ENCODE peak calls at places on chromosome 15, in four cellular contexts. One of them, this sample, is unnamed.

GRCh38 chr15:37106490-37107001 is 6.2 kb upstream of the MEIS2 start:
- DNase-seq in PC-9: no peak
- DNase-seq in CD8-positive, alpha-beta T cell: no peak
- DNase-seq in NB4: peak; percentile 38
- DNase-seq in this sample: no peak

GRCh38 chr15:82585072-82585471 is 44.8 kb upstream of the RPS17 start:
- DNase-seq in PC-9: no peak
- DNase-seq in CD8-positive, alpha-beta T cell: no peak
- DNase-seq in NB4: peak; percentile 40
- DNase-seq in this sample: no peak

GRCh38 chr15:29838352-29839010 is 16.2 kb upstream of the TJP1 start:
- DNase-seq in PC-9: no peak
- DNase-seq in CD8-positive, alpha-beta T cell: no peak
- DNase-seq in NB4: no peak
- DNase-seq in this sample: no peak

GRCh38 chr15:74630284-74631086 is 14.8 kb downstream of the CLK3 start:
- DNase-seq in PC-9: no peak
- DNase-seq in CD8-positive, alpha-beta T cell: no peak
- DNase-seq in NB4: peak; percentile 56
- DNase-seq in this sample: no peak

GRCh38 chr15:52021128-52021671 is 2.2 kb downstream of the MAPK6 start:
- DNase-seq in PC-9: peak; percentile 42
- DNase-seq in CD8-positive, alpha-beta T cell: peak; percentile 49
- DNase-seq in NB4: peak; percentile 93
- DNase-seq in this sample: no peak

GRCh38 chr15:96342611-96343528 is 12.4 kb downstream of the NR2F2 start:
- DNase-seq in PC-9: no peak
- DNase-seq in CD8-positive, alpha-beta T cell: no peak
- DNase-seq in NB4: no peak
- DNase-seq in this sample: no peak

GRCh38 chr15:68550498-68551295 is 28.1 kb upstream of the CORO2B start:
- DNase-seq in PC-9: peak; percentile 68
- DNase-seq in CD8-positive, alpha-beta T cell: peak; percentile 67
- DNase-seq in NB4: peak; percentile 64
- DNase-seq in this sample: peak; percentile 81

GRCh38 chr15:74027688-74028087 is 33.2 kb downstream of the PML start:
- DNase-seq in PC-9: no peak
- DNase-seq in CD8-positive, alpha-beta T cell: no peak
- DNase-seq in NB4: no peak
- DNase-seq in this sample: no peak

GRCh38 chr15:68384451-68385239 is 47.3 kb downstream of the ITGA11 start:
- DNase-seq in PC-9: peak; percentile 37
- DNase-seq in CD8-positive, alpha-beta T cell: no peak
- DNase-seq in NB4: no peak
- DNase-seq in this sample: no peak

GRCh38 chr15:40906947-40907802 is 12.9 kb downstream of the VPS18 start:
- DNase-seq in PC-9: no peak
- DNase-seq in CD8-positive, alpha-beta T cell: peak; percentile 47
- DNase-seq in NB4: no peak
- DNase-seq in this sample: no peak

GRCh38 chr15:81108427-81108826 is 25.6 kb upstream of the CFAP161 start:
- DNase-seq in PC-9: no peak
- DNase-seq in CD8-positive, alpha-beta T cell: no peak
- DNase-seq in NB4: peak; percentile 25
- DNase-seq in this sample: peak; percentile 16

GRCh38 chr15:23503546-23503945 is 56.5 kb upstream of the GOLGA6L2 start:
- DNase-seq in PC-9: no peak
- DNase-seq in CD8-positive, alpha-beta T cell: no peak
- DNase-seq in NB4: peak; percentile 2
- DNase-seq in this sample: no peak

DNA sequence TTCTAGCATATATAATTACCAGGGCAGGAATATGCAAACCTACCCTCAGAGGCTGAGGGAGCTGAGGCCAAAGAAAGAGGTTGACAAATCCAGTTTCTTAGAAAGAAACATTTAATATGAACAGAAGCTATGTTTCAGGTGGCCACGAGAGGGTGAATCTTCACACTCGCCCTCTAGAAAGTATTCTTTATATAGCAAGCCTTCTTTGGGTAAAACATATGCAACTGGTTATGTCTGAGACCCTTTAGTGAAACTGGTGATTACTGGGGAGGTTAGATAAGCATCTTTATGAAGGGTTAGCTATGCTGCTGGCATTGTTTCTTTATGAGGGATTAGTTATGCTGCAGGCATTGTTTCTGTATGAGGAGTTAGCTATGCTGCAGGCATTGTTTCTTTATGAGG is 50.7 kb upstream of the GOLGA6L2 start:
- DNase-seq in PC-9: peak; percentile 9
- DNase-seq in CD8-positive, alpha-beta T cell: no peak
- DNase-seq in NB4: peak; percentile 24
- DNase-seq in this sample: peak; percentile 2
- TF ChIP-seq CTCF in PC-9: peak; percentile 63
- TF ChIP-seq CTCF in CD8-positive, alpha-beta T cell: no peak
- TF ChIP-seq CTCF in NB4: peak; percentile 17
- TF ChIP-seq CTCF in this sample: peak; percentile 52

DNA sequence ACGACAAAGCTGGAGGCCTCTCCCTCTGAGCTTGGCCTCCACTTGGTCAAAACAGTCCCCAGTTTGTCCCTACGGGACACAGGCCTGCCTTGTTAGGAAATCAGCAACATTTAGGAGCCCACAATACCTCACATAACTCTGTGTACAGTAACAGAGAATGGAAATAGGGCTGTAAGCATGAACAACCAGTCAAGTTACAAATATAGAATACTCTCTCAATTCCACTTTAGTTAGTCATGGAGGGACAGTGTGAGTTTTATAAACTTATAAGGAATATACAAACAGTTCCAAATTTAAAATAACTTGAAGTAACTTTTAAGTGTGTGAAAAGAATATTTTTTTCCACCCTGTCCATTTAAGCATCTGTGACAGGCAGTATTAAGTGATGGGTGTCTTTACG is 129.4 kb downstream of the PGPEP1L start:
- DNase-seq in PC-9: no peak
- DNase-seq in CD8-positive, alpha-beta T cell: no peak
- DNase-seq in NB4: no peak
- DNase-seq in this sample: no peak
- TF ChIP-seq CTCF in PC-9: no peak
- TF ChIP-seq CTCF in CD8-positive, alpha-beta T cell: no peak
- TF ChIP-seq CTCF in NB4: no peak
- TF ChIP-seq CTCF in this sample: no peak

GRCh38 chr15:94858011-94858410 is 626.6 kb downstream of the MCTP2 start:
- DNase-seq in PC-9: no peak
- DNase-seq in CD8-positive, alpha-beta T cell: no peak
- DNase-seq in NB4: no peak
- DNase-seq in this sample: no peak
- TF ChIP-seq CTCF in PC-9: no peak
- TF ChIP-seq CTCF in CD8-positive, alpha-beta T cell: no peak
- TF ChIP-seq CTCF in NB4: no peak
- TF ChIP-seq CTCF in this sample: no peak

DNA sequence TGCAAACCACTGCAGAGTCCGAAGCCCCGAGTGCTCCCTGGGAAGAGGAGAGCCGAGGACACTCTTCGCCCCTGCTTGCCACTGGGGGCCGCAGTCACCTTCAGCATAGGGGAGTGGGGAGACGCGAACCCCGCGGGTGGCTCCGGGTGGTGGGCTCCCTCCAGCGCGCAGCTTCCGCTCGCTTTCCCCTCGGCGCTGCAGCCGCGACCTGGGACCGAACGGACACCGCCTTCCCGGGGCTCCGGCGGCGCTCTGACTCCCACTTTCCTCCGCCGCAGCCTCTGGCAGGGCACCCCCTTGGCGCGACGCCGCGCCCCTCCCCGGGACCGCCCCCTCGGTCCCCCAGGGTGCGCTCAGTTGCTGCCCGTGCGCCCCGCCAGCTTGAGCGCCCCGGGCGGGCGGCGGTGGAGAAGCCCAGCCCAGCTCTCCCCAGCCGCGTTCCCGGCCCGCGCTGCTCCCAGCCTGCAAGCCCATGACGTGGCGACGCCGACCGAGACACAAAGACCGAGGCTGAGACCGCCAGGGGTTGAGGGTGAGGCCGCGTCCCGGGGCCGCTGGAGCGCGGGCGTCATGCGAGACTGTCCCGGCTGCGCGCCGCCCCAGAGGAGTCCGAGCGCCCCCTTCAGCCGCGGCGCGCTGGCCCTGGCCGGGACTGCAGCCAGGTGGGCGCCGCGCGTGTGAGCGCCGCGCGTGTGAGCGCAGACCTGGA is at the start of gene MINAR1:
- DNase-seq in PC-9: peak; percentile 3
- DNase-seq in CD8-positive, alpha-beta T cell: no peak
- DNase-seq in NB4: no peak
- DNase-seq in this sample: peak; percentile 54
- TF ChIP-seq CTCF in PC-9: no peak
- TF ChIP-seq CTCF in CD8-positive, alpha-beta T cell: no peak
- TF ChIP-seq CTCF in NB4: no peak
- TF ChIP-seq CTCF in this sample: peak; percentile 41

GRCh38 chr15:85840802-85841152 is 46.1 kb upstream of the KLHL25 start:
- DNase-seq in PC-9: no peak
- DNase-seq in CD8-positive, alpha-beta T cell: no peak
- DNase-seq in NB4: no peak
- DNase-seq in this sample: no peak
- TF ChIP-seq CTCF in PC-9: no peak
- TF ChIP-seq CTCF in CD8-positive, alpha-beta T cell: peak; percentile 57
- TF ChIP-seq CTCF in NB4: no peak
- TF ChIP-seq CTCF in this sample: peak; percentile 35

GRCh38 chr15:89230277-89230676 is 8.9 kb upstream of the RLBP1 start:
- DNase-seq in PC-9: no peak
- DNase-seq in CD8-positive, alpha-beta T cell: no peak
- DNase-seq in NB4: peak; percentile 45
- DNase-seq in this sample: no peak
- TF ChIP-seq CTCF in PC-9: no peak
- TF ChIP-seq CTCF in CD8-positive, alpha-beta T cell: no peak
- TF ChIP-seq CTCF in NB4: peak; percentile 18
- TF ChIP-seq CTCF in this sample: no peak